ENCODE peak calls at places on chromosomes 11 and 22, in four cellular contexts. R, C, Q and E are unnamed samples.

GRCh38 chr22:49202226-49202625 is 625.4 kb downstream of the BRD1 start:
- DNase-seq in Q (no peak), C (no peak), R (no peak), E (no peak)

GRCh38 chr11:33695051-33695566 is 5.5 kb downstream of the C11orf91 start:
- DNase-seq in R (no peak), C (no peak), Q (no peak), E (no peak)

GRCh38 chr11:69910519-69911309 is 91.5 kb upstream of the FGF3 start:
- DNase-seq in C (no peak), Q (no peak), R (no peak), E (no peak)

GRCh38 chr11:132088551-132088950 is 718.1 kb downstream of the NTM start:
- DNase-seq in Q (no peak), C (no peak), R (no peak), E (no peak)

GRCh38 chr11:15707971-15708370 is 593.2 kb downstream of the INSC start:
- DNase-seq in Q (no peak), C (no peak), R (no peak), E (no peak)

GRCh38 chr11:100980156-100980555 is 149.5 kb downstream of the PGR start:
- DNase-seq in C (no peak), Q (no peak), R (no peak), E (no peak)

GRCh38 chr11:87251560-87251959 is 213.8 kb downstream of the TMEM135 start:
- DNase-seq in Q (no peak), R (no peak), C (no peak), E (no peak)

GRCh38 chr22:19719055-19719482 is 4.3 kb upstream of the GP1BB start:
- DNase-seq in Q (no peak), C (no peak), R (peak; percentile 94), E (no peak)

GRCh38 chr11:29432719-29433325 is 584.0 kb downstream of the KCNA4 start:
- DNase-seq in R (peak; percentile 8), Q (no peak), C (no peak), E (no peak)

GRCh38 chr11:75301131-75301530 is 50.3 kb downstream of the ARRB1 start:
- DNase-seq in C (no peak), Q (no peak), R (no peak), E (no peak)

GRCh38 chr22:32079110-32080089 is 36.3 kb downstream of the SLC5A1 start:
- DNase-seq in C (no peak), R (no peak), Q (no peak), E (no peak)

GRCh38 chr11:76680517-76681425 is 10.2 kb upstream of the LRRC32 start:
- DNase-seq in Q (no peak), R (peak; percentile 83), C (peak; percentile 68), E (peak; percentile 69)

GRCh38 chr11:99418927-99419707 is 398.4 kb downstream of the CNTN5 start:
- DNase-seq in C (no peak), Q (no peak), R (no peak), E (no peak)

GRCh38 chr22:42623756-42624446 is 9.2 kb upstream of the POLDIP3 start:
- DNase-seq in C (no peak), Q (no peak), R (no peak), E (no peak)

GRCh38 chr11:17475666-17476316 is 854 bp downstream of the ABCC8 start:
- DNase-seq in Q (no peak), R (no peak), C (no peak), E (no peak)

GRCh38 chr22:24994070-24994763 is 41.7 kb downstream of the KIAA1671 start:
- DNase-seq in R (no peak), C (no peak), Q (no peak), E (no peak)

GRCh38 chr11:69657456-69657910 is 16.5 kb downstream of the CCND1 start:
- DNase-seq in C (no peak), Q (no peak), R (no peak), E (no peak)

GRCh38 chr11:130407978-130408377 is 20.4 kb downstream of the ADAMTS8 start:
- DNase-seq in C (no peak), Q (no peak), R (no peak), E (no peak)

GRCh38 chr11:71164621-71165020 is 87.8 kb downstream of the SHANK2 start:
- DNase-seq in R (no peak), Q (no peak), C (no peak), E (no peak)

GRCh38 chr11:69877235-69877634 is 58.0 kb upstream of the FGF3 start:
- DNase-seq in C (no peak), Q (no peak), R (no peak), E (no peak)

GRCh38 chr11:73189723-73190556 is 28.1 kb upstream of the P2RY2 start:
- DNase-seq in R (no peak), Q (no peak), C (peak; percentile 41), E (no peak)

GRCh38 chr22:37206118-37206840 is 6.0 kb downstream of the SSTR3 start:
- DNase-seq in R (no peak), C (no peak), Q (no peak), E (no peak)

GRCh38 chr11:8168485-8169257 is at the start of gene RIC3:
- DNase-seq in R (no peak), C (no peak), Q (no peak), E (peak; percentile 45)

GRCh38 chr11:120775986-120776682 is 247.8 kb upstream of the TBCEL start:
- DNase-seq in Q (no peak), C (no peak), R (no peak), E (no peak)

GRCh38 chr11:112310414-112310813 is 49.8 kb upstream of the PLET1 start:
- DNase-seq in Q (no peak), R (no peak), C (peak; percentile 95), E (no peak)

GRCh38 chr11:105181521-105181920 is 42.0 kb upstream of the CARD18 start:
- DNase-seq in C (peak; percentile 77), R (no peak), Q (no peak), E (no peak)

GRCh38 chr11:91947215-91947614 is 277.4 kb upstream of the FAT3 start:
- DNase-seq in R (no peak), Q (no peak), C (no peak), E (no peak)

GRCh38 chr11:10973416-10973815 is 115.6 kb upstream of the ZBED5 start:
- DNase-seq in C (no peak), Q (no peak), R (no peak), E (no peak)

GRCh38 chr11:8293171-8293570 is 29.5 kb upstream of the LMO1 start:
- DNase-seq in Q (no peak), C (no peak), R (no peak), E (no peak)

GRCh38 chr11:67368621-67369020 is 4.8 kb downstream of the CLCF1 start:
- DNase-seq in Q (no peak), C (no peak), R (no peak), E (no peak)

GRCh38 chr11:38865922-38866321 is 2267.9 kb upstream of the RAG2 start:
- DNase-seq in Q (no peak), C (no peak), R (no peak), E (no peak)

GRCh38 chr11:96338910-96339703 is 3.9 kb downstream of the MAML2 start:
- DNase-seq in Q (peak; percentile 87), C (peak; percentile 11), R (no peak), E (no peak)

DNA sequence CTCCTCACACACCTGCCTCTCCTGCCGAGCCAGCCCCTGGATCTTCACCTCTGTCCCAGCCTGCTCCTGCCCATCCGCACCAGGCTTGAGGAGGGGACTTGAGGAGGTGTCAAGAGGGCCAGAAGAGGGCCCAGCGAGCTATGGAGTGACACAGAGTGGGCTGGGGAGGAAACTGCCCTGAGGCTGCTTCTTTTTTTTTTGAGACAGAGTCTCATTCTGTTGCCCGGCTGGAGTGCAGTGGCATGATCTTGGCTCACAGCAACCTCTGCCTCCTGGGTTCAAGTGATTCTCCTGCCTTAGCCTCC is 21.9 kb upstream of the CDON start:
- DNase-seq in R (no peak), C (no peak), Q (no peak), E (no peak)
- TF ChIP-seq SPI1 in R (no peak), C (no peak), Q (no peak), E (no peak)

GRCh38 chr11:59184876-59185275 is 12.9 kb downstream of the DTX4 start:
- DNase-seq in C (no peak), R (no peak), Q (no peak), E (no peak)
- TF ChIP-seq SPI1 in C (no peak), R (no peak), Q (no peak), E (no peak)

DNA sequence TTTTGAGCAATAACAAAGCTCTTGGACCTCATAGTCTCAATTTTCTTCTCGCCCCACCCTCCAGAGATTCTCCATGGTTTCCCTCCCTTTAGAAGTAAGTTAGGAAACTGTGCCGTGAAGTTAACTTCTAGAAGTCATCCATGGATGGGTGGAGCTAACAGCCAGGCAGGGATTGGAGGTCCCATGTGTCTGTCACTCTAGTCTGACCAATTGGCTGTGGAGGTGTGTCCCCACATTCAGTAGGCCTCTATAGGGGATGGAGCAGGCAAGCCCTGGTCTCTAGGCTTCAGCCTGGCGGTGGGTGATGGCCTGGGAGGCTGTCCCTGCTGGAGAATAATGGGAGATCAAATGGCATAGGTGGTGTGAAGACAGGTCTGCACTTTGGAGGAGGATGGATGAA is 50.7 kb downstream of the TP53I11 start:
- DNase-seq in C (no peak), Q (peak; percentile 11), R (peak; percentile 77), E (no peak)
- TF ChIP-seq SPI1 in C (no peak), Q (no peak), R (no peak), E (no peak)

DNA sequence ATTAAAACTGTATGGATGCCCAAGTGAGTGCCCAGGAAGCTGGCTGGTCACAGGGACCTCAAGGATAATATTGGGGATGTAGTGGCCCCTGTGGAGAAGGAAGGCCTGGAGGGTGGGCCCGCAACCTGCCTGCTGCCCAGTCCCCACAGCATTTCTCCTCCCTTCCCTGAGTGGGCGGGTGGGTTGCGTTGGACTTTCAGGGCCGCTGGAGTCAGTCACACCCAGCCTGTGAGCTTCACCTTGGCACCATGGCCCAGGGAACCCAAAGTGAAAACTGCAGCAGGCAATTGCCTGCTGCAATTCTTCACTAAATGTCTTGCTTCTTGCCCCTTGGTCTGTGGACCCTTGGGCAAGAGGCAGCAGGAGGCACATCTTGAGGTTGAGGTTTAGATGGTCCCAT is 4.7 kb downstream of the GNAZ start:
- DNase-seq in Q (no peak), C (no peak), R (no peak), E (no peak)
- TF ChIP-seq SPI1 in Q (no peak), C (no peak), R (no peak), E (no peak)

GRCh38 chr11:46519351-46519750 is 74.5 kb downstream of the AMBRA1 start:
- DNase-seq in Q (no peak), C (no peak), R (no peak), E (no peak)
- TF ChIP-seq SPI1 in Q (no peak), C (no peak), R (no peak), E (no peak)

DNA sequence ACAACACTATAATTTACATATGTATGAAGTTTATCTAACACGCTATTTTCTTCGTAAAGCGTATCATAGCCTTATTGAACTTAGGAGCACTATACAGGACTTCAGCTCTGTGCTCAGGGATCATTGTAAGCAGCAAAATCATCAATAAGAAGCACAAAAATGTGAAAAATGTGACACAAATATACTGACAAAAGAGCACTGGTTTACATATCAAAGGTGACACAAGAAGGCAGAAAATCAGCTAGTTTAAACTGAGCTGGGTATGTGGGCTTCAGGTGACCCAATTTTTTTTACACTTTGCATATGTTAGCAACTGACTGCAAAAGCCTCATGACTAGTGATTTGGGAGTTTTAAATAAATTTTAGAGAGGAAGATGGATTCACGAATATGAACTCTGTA is 215.2 kb upstream of the CHORDC1 start:
- DNase-seq in Q (no peak), R (no peak), C (no peak), E (no peak)
- TF ChIP-seq SPI1 in Q (no peak), R (no peak), C (no peak), E (no peak)

GRCh38 chr11:133134561-133135173 is 397.6 kb downstream of the OPCML start:
- DNase-seq in Q (peak; percentile 16), C (peak; percentile 40), R (peak; percentile 66), E (peak; percentile 35)
- TF ChIP-seq SPI1 in Q (no peak), C (no peak), R (no peak), E (peak; percentile 44)